ENCODE peak calls at places on chromosomes 6 and 20, in ten cellular contexts. X is heart left ventricle, V is gastrocnemius medialis, M is HCT116, F is A549, Z is right lobe of liver, D is body of pancreas, C is IMR-90, N is HepG2, O is K562. H is an unnamed sample.

GRCh38 chr6:119297049-119297448 is 52.5 kb downstream of the MAN1A1 start:
- ATAC-seq in Z (peak), N (peak), M (no peak), O (peak), F (no peak), X (no peak), C (no peak), V (no peak), D (peak), H (no peak)

GRCh38 chr6:106056738-106057390 is 29.3 kb upstream of the PRDM1 start:
- ATAC-seq in N (no peak), C (no peak), Z (no peak), F (no peak), V (no peak), X (no peak), M (no peak), O (no peak), D (no peak), H (no peak)

GRCh38 chr6:162251257-162251656 is 476.3 kb downstream of the PRKN start:
- ATAC-seq in C (no peak), F (no peak), X (no peak), O (no peak), V (no peak), D (no peak), N (peak), M (peak), Z (no peak), H (no peak)

GRCh38 chr6:25417206-25417605 is 138.0 kb downstream of the CARMIL1 start:
- ATAC-seq in C (no peak), O (no peak), Z (peak), M (no peak), X (no peak), D (no peak), V (no peak), F (no peak), N (no peak), H (no peak)

GRCh38 chr6:151948007-151948745 is 140.7 kb downstream of the ESR1 start:
- ATAC-seq in M (peak), V (no peak), N (no peak), O (no peak), X (no peak), C (no peak), Z (peak), F (no peak), D (no peak), H (no peak)

GRCh38 chr6:88573561-88573960 is 389.9 kb downstream of the RNGTT start:
- ATAC-seq in X (no peak), D (no peak), O (no peak), F (no peak), N (no peak), C (no peak), Z (no peak), V (no peak), M (no peak), H (no peak)

GRCh38 chr6:2259002-2259494 is 13.6 kb upstream of the GMDS start:
- ATAC-seq in D (peak), X (no peak), Z (peak), O (no peak), C (no peak), V (no peak), N (peak), F (no peak), M (no peak), H (no peak)

GRCh38 chr6:81826785-81827184 is 74.3 kb upstream of the TENT5A start:
- ATAC-seq in F (no peak), V (no peak), C (no peak), O (no peak), D (no peak), X (no peak), Z (no peak), N (no peak), M (no peak), H (no peak)

GRCh38 chr6:139144490-139145085 is 9.7 kb downstream of the HECA start:
- ATAC-seq in C (no peak), F (no peak), D (no peak), X (no peak), N (no peak), O (no peak), V (no peak), M (no peak), Z (no peak), H (no peak)

GRCh38 chr6:135935951-135936601 is 84.6 kb downstream of the PDE7B start:
- ATAC-seq in Z (no peak), N (peak), O (no peak), M (peak), C (peak), X (peak), V (no peak), D (no peak), F (peak), H (no peak)

GRCh38 chr6:118042855-118043254 is 135.8 kb downstream of the SLC35F1 start:
- ATAC-seq in V (no peak), F (no peak), O (no peak), Z (no peak), D (no peak), M (no peak), N (no peak), X (peak), C (no peak), H (no peak)

GRCh38 chr6:91713911-91714310 is 1127.0 kb upstream of the MAP3K7 start:
- ATAC-seq in O (no peak), C (peak), X (no peak), D (no peak), M (no peak), Z (no peak), F (no peak), N (no peak), V (no peak), H (no peak)

GRCh38 chr20:38043512-38044300 is 10.2 kb downstream of the RPRD1B start:
- ATAC-seq in F (peak), V (peak), Z (no peak), O (no peak), X (no peak), D (no peak), N (peak), C (peak), M (peak), H (no peak)
- TF ChIP-seq CTCF in F (no peak), V (no peak), Z (no peak), O (no peak), X (no peak), D (no peak), N (no peak), C (no peak), M (no peak), H (no peak)

GRCh38 chr20:1324598-1325172 is 4.3 kb downstream of the SDCBP2 start:
- ATAC-seq in X (no peak), M (peak), F (peak), D (peak), O (no peak), N (no peak), V (peak), C (peak), Z (no peak), H (no peak)
- TF ChIP-seq POLR2A in X (no peak), M (no peak), F (no peak), D (no peak), O (no peak), N (no peak), V (no peak), C (no peak), Z (no peak), H (no peak)

DNA sequence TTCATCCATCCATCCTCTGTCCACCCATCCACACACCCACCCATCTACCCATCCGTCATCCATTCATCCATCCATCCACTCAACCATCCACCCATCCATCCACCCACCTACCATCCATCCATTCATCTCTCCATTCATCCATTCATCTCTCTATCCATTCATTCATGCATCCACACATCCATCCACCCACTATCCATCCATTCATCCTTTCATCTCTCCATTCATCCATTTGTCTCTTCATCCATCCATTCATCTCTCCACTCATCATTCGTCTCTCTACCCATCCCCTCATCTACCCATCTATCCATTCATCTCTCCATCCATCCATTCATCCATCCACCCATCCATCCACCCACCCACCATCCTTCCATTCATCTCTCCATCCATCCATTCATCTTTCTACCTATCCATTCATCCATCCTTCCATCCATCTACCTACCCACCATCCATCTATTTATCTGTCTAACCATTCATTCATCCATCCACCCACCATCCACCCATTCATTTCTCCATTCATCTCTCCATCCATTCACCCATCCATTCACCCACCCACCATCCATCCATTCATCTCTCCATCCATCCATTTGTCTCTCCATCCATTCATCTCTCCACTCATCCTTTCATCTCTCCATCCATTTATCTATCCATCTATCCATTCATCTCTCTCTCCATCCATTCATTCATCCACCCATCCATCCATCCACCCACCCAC is 275.4 kb downstream of the TAF4 start:
- ATAC-seq in X (no peak), Z (no peak), N (no peak), O (no peak), D (no peak), C (no peak), M (no peak), V (no peak), F (no peak), H (no peak)
- TF ChIP-seq CTCF in X (no peak), Z (no peak), N (no peak), O (no peak), D (no peak), C (no peak), M (no peak), V (no peak), F (no peak), H (no peak)

GRCh38 chr20:2768632-2769015 is 31.8 kb downstream of the CPXM1 start:
- ATAC-seq in O (no peak), D (no peak), C (no peak), X (no peak), M (no peak), N (no peak), F (peak), V (no peak), Z (no peak), H (no peak)

GRCh38 chr20:2775139-2775538 is 25.3 kb downstream of the CPXM1 start:
- ATAC-seq in Z (no peak), M (no peak), X (no peak), C (no peak), D (no peak), N (no peak), V (no peak), F (no peak), O (no peak), H (no peak)

GRCh38 chr20:2767768-2768631 is 32.4 kb downstream of the CPXM1 start:
- ATAC-seq in N (peak), M (peak), F (peak), O (no peak), Z (peak), X (peak), V (no peak), D (peak), C (peak), H (no peak)

GRCh38 chr20:2773812-2774211 is 26.6 kb downstream of the CPXM1 start:
- ATAC-seq in N (no peak), C (no peak), Z (no peak), V (no peak), M (no peak), D (no peak), X (no peak), O (no peak), F (no peak), H (no peak)

DNA sequence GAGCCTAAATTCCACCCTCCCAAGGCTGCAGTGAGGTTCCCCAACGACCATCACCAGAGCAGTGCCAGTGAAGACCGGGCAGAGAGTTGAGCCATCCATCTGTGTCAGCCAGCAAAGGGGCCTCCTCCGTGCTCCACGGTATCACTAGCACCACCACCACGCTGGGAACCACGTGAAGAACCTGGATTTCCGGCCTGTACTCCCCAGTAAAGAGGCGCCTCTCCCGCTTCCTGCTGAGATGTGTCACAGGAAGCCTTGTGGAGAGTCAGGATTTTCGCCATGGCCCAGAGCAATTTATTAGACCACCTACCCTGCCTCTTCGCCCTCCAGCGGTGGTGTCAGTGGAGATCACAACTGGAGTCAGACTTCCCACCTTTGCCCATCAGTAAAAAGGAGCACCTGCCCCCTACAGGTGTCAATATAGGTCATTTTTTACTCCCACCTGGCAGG is 28.8 kb downstream of the CPXM1 start:
- ATAC-seq in M (no peak), N (peak), X (no peak), O (peak), F (no peak), D (no peak), V (no peak), C (no peak), Z (no peak), H (no peak)
- TF ChIP-seq POLR2A in M (no peak), N (no peak), X (no peak), O (no peak), F (no peak), D (no peak), V (no peak), C (no peak), Z (no peak), H (no peak)

GRCh38 chr6:109095036-109095820 is at the start of gene CEP57L1:
- ATAC-seq in C (peak), O (peak), Z (peak), D (peak), M (peak), V (peak), X (peak), F (peak), N (peak), H (peak)
- TF ChIP-seq CTCF in C (peak), O (peak), Z (no peak), D (no peak), M (no peak), V (no peak), X (peak), F (no peak), N (no peak), H (peak)

H was measured in gastroesophageal sphincter.